ENCODE peak calls at places on chromosomes 5 and 9, in six cellular contexts. One of them, this sample, is unnamed.

GRCh38 chr5:176653986-176654385 is 6.7 kb downstream of the TSPAN17 start:
- DNase-seq in choroid plexus epithelial cell: no peak
- DNase-seq in B cell: no peak
- DNase-seq in endothelial cell: no peak
- DNase-seq in brain microvascular endothelial cell: no peak
- DNase-seq in WTC11: no peak
- DNase-seq in this sample: no peak

GRCh38 chr5:113201715-113202114 is 225.1 kb downstream of the DCP2 start:
- DNase-seq in endothelial cell: no peak
- DNase-seq in choroid plexus epithelial cell: no peak
- DNase-seq in B cell: no peak
- DNase-seq in WTC11: no peak
- DNase-seq in brain microvascular endothelial cell: no peak
- DNase-seq in this sample: no peak

GRCh38 chr5:169272731-169273401 is 28.1 kb downstream of the SLIT3 start:
- DNase-seq in choroid plexus epithelial cell: no peak
- DNase-seq in brain microvascular endothelial cell: no peak
- DNase-seq in B cell: no peak
- DNase-seq in WTC11: no peak
- DNase-seq in endothelial cell: no peak
- DNase-seq in this sample: no peak

GRCh38 chr5:164934561-164934960 is 1429.1 kb downstream of the MAT2B start:
- DNase-seq in WTC11: no peak
- DNase-seq in brain microvascular endothelial cell: no peak
- DNase-seq in endothelial cell: no peak
- DNase-seq in B cell: no peak
- DNase-seq in choroid plexus epithelial cell: no peak
- DNase-seq in this sample: no peak

GRCh38 chr9:135874859-135875258 is 32.5 kb downstream of the CAMSAP1 start:
- DNase-seq in B cell: no peak
- DNase-seq in endothelial cell: no peak
- DNase-seq in choroid plexus epithelial cell: no peak
- DNase-seq in brain microvascular endothelial cell: no peak
- DNase-seq in WTC11: no peak
- DNase-seq in this sample: no peak

GRCh38 chr5:53023969-53024368 is 34.8 kb downstream of the ITGA2 start:
- DNase-seq in B cell: no peak
- DNase-seq in choroid plexus epithelial cell: peak; percentile 91
- DNase-seq in WTC11: no peak
- DNase-seq in brain microvascular endothelial cell: peak; percentile 61
- DNase-seq in endothelial cell: no peak
- DNase-seq in this sample: no peak

GRCh38 chr5:109767997-109768396 is 78.3 kb downstream of the MAN2A1 start:
- DNase-seq in endothelial cell: no peak
- DNase-seq in choroid plexus epithelial cell: no peak
- DNase-seq in B cell: no peak
- DNase-seq in WTC11: no peak
- DNase-seq in brain microvascular endothelial cell: no peak
- DNase-seq in this sample: no peak

GRCh38 chr9:92506184-92506857 is 24.0 kb upstream of the ASPN start:
- DNase-seq in endothelial cell: no peak
- DNase-seq in B cell: no peak
- DNase-seq in brain microvascular endothelial cell: peak; percentile 79
- DNase-seq in choroid plexus epithelial cell: peak; percentile 88
- DNase-seq in WTC11: no peak
- DNase-seq in this sample: no peak

GRCh38 chr9:109975574-109976327 is 195.8 kb downstream of the PALM2AKAP2 start:
- DNase-seq in brain microvascular endothelial cell: peak; percentile 33
- DNase-seq in WTC11: no peak
- DNase-seq in choroid plexus epithelial cell: peak; percentile 26
- DNase-seq in endothelial cell: no peak
- DNase-seq in B cell: no peak
- DNase-seq in this sample: no peak

GRCh38 chr5:67350600-67351315 is 154.2 kb upstream of the CD180 start:
- DNase-seq in brain microvascular endothelial cell: no peak
- DNase-seq in B cell: no peak
- DNase-seq in WTC11: no peak
- DNase-seq in choroid plexus epithelial cell: no peak
- DNase-seq in endothelial cell: no peak
- DNase-seq in this sample: peak; percentile 29

GRCh38 chr5:168987540-168988300 is 313.2 kb downstream of the SLIT3 start:
- DNase-seq in choroid plexus epithelial cell: peak; percentile 79
- DNase-seq in WTC11: peak; percentile 88
- DNase-seq in B cell: peak; percentile 19
- DNase-seq in brain microvascular endothelial cell: peak; percentile 71
- DNase-seq in endothelial cell: peak; percentile 75
- DNase-seq in this sample: peak; percentile 86

GRCh38 chr9:69173891-69174644 is at the start of gene TJP2:
- DNase-seq in endothelial cell: peak; percentile 57
- DNase-seq in brain microvascular endothelial cell: peak; percentile 40
- DNase-seq in B cell: peak; percentile 62
- DNase-seq in choroid plexus epithelial cell: peak; percentile 81
- DNase-seq in WTC11: peak; percentile 77
- DNase-seq in this sample: peak; percentile 60

GRCh38 chr5:68287976-68288755 is 72.6 kb downstream of the PIK3R1 start:
- DNase-seq in choroid plexus epithelial cell: peak; percentile 59
- DNase-seq in brain microvascular endothelial cell: peak; percentile 38
- DNase-seq in B cell: peak; percentile 63
- DNase-seq in endothelial cell: peak; percentile 73
- DNase-seq in WTC11: peak; percentile 65
- DNase-seq in this sample: peak; percentile 63

GRCh38 chr5:179534431-179534830 is 15.9 kb upstream of the RUFY1 start:
- DNase-seq in choroid plexus epithelial cell: no peak
- DNase-seq in B cell: no peak
- DNase-seq in endothelial cell: no peak
- DNase-seq in brain microvascular endothelial cell: no peak
- DNase-seq in WTC11: no peak
- DNase-seq in this sample: no peak

DNA sequence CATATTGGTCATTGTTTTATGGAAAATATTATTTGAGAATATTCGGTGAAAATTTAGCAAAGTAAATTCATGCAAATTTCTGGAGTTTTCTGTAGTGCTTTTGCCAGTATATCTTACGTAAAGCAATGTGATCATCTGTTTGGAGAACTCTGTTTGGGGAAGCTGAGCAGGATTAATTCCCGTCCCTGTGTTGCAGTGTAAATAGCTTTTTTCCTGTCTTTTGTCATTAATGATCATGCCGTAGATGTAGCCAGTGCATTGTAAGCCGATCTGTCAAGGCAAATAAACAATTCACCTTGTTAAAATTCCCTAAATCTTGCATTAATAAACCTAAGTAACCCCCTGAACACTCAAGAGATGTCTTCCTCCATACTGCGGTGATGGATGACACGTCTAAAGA is 39.2 kb downstream of the PPIC start:
- DNase-seq in endothelial cell: no peak
- DNase-seq in choroid plexus epithelial cell: no peak
- DNase-seq in B cell: no peak
- DNase-seq in WTC11: no peak
- DNase-seq in brain microvascular endothelial cell: no peak
- DNase-seq in this sample: no peak
- TF ChIP-seq CTCF in endothelial cell: no peak
- TF ChIP-seq CTCF in choroid plexus epithelial cell: no peak
- TF ChIP-seq CTCF in B cell: no peak
- TF ChIP-seq CTCF in WTC11: no peak
- TF ChIP-seq CTCF in brain microvascular endothelial cell: no peak
- TF ChIP-seq CTCF in this sample: no peak

GRCh38 chr5:170468633-170469032 is 35.2 kb upstream of the KCNIP1 start:
- DNase-seq in B cell: no peak
- DNase-seq in choroid plexus epithelial cell: no peak
- DNase-seq in WTC11: no peak
- DNase-seq in endothelial cell: no peak
- DNase-seq in brain microvascular endothelial cell: no peak
- DNase-seq in this sample: no peak
- TF ChIP-seq CTCF in B cell: no peak
- TF ChIP-seq CTCF in choroid plexus epithelial cell: no peak
- TF ChIP-seq CTCF in WTC11: no peak
- TF ChIP-seq CTCF in endothelial cell: no peak
- TF ChIP-seq CTCF in brain microvascular endothelial cell: no peak
- TF ChIP-seq CTCF in this sample: no peak

GRCh38 chr5:147968855-147969254 is 62.5 kb upstream of the C5orf46 start:
- DNase-seq in choroid plexus epithelial cell: no peak
- DNase-seq in endothelial cell: no peak
- DNase-seq in WTC11: no peak
- DNase-seq in brain microvascular endothelial cell: no peak
- DNase-seq in B cell: no peak
- DNase-seq in this sample: no peak
- TF ChIP-seq CTCF in choroid plexus epithelial cell: no peak
- TF ChIP-seq CTCF in endothelial cell: no peak
- TF ChIP-seq CTCF in WTC11: no peak
- TF ChIP-seq CTCF in brain microvascular endothelial cell: no peak
- TF ChIP-seq CTCF in B cell: no peak
- TF ChIP-seq CTCF in this sample: no peak

DNA sequence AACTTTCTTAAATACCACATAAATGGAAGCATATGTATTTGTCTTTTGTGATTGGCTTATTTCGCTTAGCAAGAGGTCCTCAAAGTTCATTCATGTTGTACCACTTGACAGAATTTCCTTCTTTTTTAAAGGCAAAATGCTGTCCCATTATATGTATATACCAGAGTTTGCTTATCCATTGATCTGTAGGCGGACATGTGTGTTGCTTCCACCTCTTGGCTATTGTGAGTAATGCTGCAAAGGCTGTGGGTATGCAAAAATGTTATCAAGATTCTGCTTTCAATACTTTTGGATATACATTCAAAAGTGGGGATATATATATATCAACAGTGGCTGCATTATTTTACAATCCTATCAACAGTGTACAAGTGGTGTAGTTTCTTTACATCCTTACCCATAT is 271.0 kb downstream of the PRR16 start:
- DNase-seq in brain microvascular endothelial cell: no peak
- DNase-seq in endothelial cell: no peak
- DNase-seq in B cell: no peak
- DNase-seq in choroid plexus epithelial cell: peak; percentile 33
- DNase-seq in WTC11: no peak
- DNase-seq in this sample: no peak
- TF ChIP-seq CTCF in brain microvascular endothelial cell: peak; percentile 33
- TF ChIP-seq CTCF in endothelial cell: no peak
- TF ChIP-seq CTCF in B cell: no peak
- TF ChIP-seq CTCF in choroid plexus epithelial cell: peak; percentile 48
- TF ChIP-seq CTCF in WTC11: no peak
- TF ChIP-seq CTCF in this sample: no peak

DNA sequence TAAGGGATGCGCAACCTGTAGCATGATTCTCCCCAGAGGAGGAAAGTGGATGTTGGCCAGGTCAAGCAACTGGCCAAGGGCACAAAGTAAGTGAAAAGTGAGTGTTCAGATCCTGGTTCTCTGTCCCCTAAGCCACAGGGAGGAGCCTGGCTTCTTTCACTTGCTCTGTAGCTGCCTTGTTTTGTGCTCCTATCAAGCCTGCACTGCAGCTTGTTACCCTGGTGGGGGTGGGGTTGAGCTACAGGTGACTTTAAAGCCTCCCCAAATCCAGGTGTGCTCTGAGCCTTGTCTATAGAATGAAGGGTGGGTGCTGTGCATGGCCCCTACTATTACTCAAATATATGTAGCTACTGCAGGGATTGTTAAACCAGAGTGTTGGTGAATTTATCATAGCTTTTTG is 32.9 kb downstream of the RALGPS1 start:
- DNase-seq in choroid plexus epithelial cell: no peak
- DNase-seq in WTC11: peak; percentile 54
- DNase-seq in brain microvascular endothelial cell: no peak
- DNase-seq in B cell: no peak
- DNase-seq in endothelial cell: no peak
- DNase-seq in this sample: no peak
- TF ChIP-seq CTCF in choroid plexus epithelial cell: peak; percentile 14
- TF ChIP-seq CTCF in WTC11: no peak
- TF ChIP-seq CTCF in brain microvascular endothelial cell: peak; percentile 13
- TF ChIP-seq CTCF in B cell: peak; percentile 9
- TF ChIP-seq CTCF in endothelial cell: no peak
- TF ChIP-seq CTCF in this sample: no peak

GRCh38 chr9:93902780-93903655 is 52.1 kb downstream of the BARX1 start:
- DNase-seq in B cell: no peak
- DNase-seq in WTC11: peak; percentile 6
- DNase-seq in endothelial cell: no peak
- DNase-seq in brain microvascular endothelial cell: no peak
- DNase-seq in choroid plexus epithelial cell: no peak
- DNase-seq in this sample: peak; percentile 38
- TF ChIP-seq CTCF in B cell: no peak
- TF ChIP-seq CTCF in WTC11: no peak
- TF ChIP-seq CTCF in endothelial cell: no peak
- TF ChIP-seq CTCF in brain microvascular endothelial cell: no peak
- TF ChIP-seq CTCF in choroid plexus epithelial cell: no peak
- TF ChIP-seq CTCF in this sample: no peak

GRCh38 chr5:125254267-125254666 is 507.8 kb upstream of the ZNF608 start:
- DNase-seq in WTC11: no peak
- DNase-seq in choroid plexus epithelial cell: no peak
- DNase-seq in B cell: no peak
- DNase-seq in brain microvascular endothelial cell: no peak
- DNase-seq in endothelial cell: no peak
- DNase-seq in this sample: no peak

GRCh38 chr5:125251703-125252102 is 505.3 kb upstream of the ZNF608 start:
- DNase-seq in B cell: no peak
- DNase-seq in WTC11: no peak
- DNase-seq in choroid plexus epithelial cell: no peak
- DNase-seq in endothelial cell: no peak
- DNase-seq in brain microvascular endothelial cell: no peak
- DNase-seq in this sample: no peak

GRCh38 chr5:125245216-125245615 is 498.8 kb upstream of the ZNF608 start:
- DNase-seq in choroid plexus epithelial cell: no peak
- DNase-seq in WTC11: peak; percentile 18
- DNase-seq in endothelial cell: no peak
- DNase-seq in brain microvascular endothelial cell: no peak
- DNase-seq in B cell: no peak
- DNase-seq in this sample: no peak

GRCh38 chr5:125244531-125244930 is 498.1 kb upstream of the ZNF608 start:
- DNase-seq in WTC11: no peak
- DNase-seq in choroid plexus epithelial cell: peak; percentile 5
- DNase-seq in brain microvascular endothelial cell: no peak
- DNase-seq in B cell: no peak
- DNase-seq in endothelial cell: no peak
- DNase-seq in this sample: no peak

GRCh38 chr5:125249400-125249799 is 503.0 kb upstream of the ZNF608 start:
- DNase-seq in B cell: no peak
- DNase-seq in WTC11: no peak
- DNase-seq in brain microvascular endothelial cell: no peak
- DNase-seq in choroid plexus epithelial cell: no peak
- DNase-seq in endothelial cell: no peak
- DNase-seq in this sample: no peak
- TF ChIP-seq CTCF in B cell: no peak
- TF ChIP-seq CTCF in WTC11: no peak
- TF ChIP-seq CTCF in brain microvascular endothelial cell: no peak
- TF ChIP-seq CTCF in choroid plexus epithelial cell: no peak
- TF ChIP-seq CTCF in endothelial cell: no peak
- TF ChIP-seq CTCF in this sample: no peak

DNA sequence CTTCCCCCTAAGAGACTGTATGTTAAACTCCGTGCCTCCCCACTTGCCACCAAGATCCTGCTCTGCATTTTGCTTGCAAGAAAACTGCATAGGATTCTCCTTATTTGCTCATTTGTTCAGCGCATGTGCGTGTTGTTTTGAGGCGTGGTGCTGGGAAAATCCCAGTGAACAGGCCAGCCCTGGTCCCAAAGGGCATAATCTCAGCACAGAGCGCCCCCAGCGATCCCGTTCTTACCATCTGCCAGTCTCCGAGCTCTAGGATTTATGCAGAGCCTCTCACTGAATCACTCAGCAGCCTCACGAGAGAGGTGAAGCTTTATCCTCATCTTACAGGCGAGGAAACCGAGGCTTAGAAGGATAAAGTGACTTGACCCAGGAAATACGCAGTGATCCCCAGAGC is 11.5 kb downstream of the PRRX2 start:
- DNase-seq in WTC11: no peak
- DNase-seq in brain microvascular endothelial cell: peak; percentile 24
- DNase-seq in endothelial cell: no peak
- DNase-seq in B cell: no peak
- DNase-seq in choroid plexus epithelial cell: no peak
- DNase-seq in this sample: no peak
- TF ChIP-seq CTCF in WTC11: no peak
- TF ChIP-seq CTCF in brain microvascular endothelial cell: peak; percentile 6
- TF ChIP-seq CTCF in endothelial cell: no peak
- TF ChIP-seq CTCF in B cell: no peak
- TF ChIP-seq CTCF in choroid plexus epithelial cell: no peak
- TF ChIP-seq CTCF in this sample: no peak